ENCODE peak calls at places on chromosomes 4 and X, in nine cellular contexts. R, I, Y, J, O, X, C, D and P are unnamed samples. For H3K27me3, the result is how much of the 10 kb centered on the place peaks cover.

GRCh38 chr4:81647388-81647787 is 175.7 kb upstream of the RASGEF1B start:
- DNase-seq in Y (no peak), J (no peak), D (no peak), I (no peak), R (peak), C (no peak), O (no peak), X (no peak), P (no peak)

GRCh38 chr4:37524267-37524666 is 161.9 kb downstream of the RELL1 start:
- DNase-seq in C (no peak), J (no peak), I (no peak), Y (no peak), O (no peak), R (peak), X (no peak), D (no peak), P (no peak)

GRCh38 chr4:48902266-48902665 is 4.3 kb downstream of the OCIAD2 start:
- DNase-seq in O (peak), X (no peak), R (no peak), I (no peak), Y (no peak), C (peak), D (no peak), J (no peak), P (peak)

GRCh38 chrX:138748480-138748879 is 37.0 kb upstream of the FGF13 start:
- DNase-seq in X (no peak), C (peak), O (no peak), J (no peak), R (peak), I (no peak), Y (no peak), D (peak), P (no peak)

GRCh38 chr4:67871867-67872266 is 11.9 kb downstream of the TMPRSS11D start:
- DNase-seq in J (no peak), X (no peak), D (peak), I (no peak), C (peak), Y (no peak), R (peak), O (peak), P (peak)

GRCh38 chr4:93825551-93826216 is 2.9 kb upstream of the ATOH1 start:
- DNase-seq in R (no peak), D (no peak), O (peak), Y (no peak), X (no peak), C (no peak), J (no peak), I (no peak), P (peak)

GRCh38 chr4:6180841-6181631 is 19.3 kb downstream of the JAKMIP1 start:
- DNase-seq in I (no peak), O (no peak), Y (no peak), C (no peak), R (no peak), J (no peak), X (no peak), D (no peak), P (no peak)

GRCh38 chr4:186770446-186771175 is 47.0 kb upstream of the FAT1 start:
- DNase-seq in D (no peak), R (no peak), O (peak), J (no peak), I (no peak), Y (peak), X (no peak), C (peak), P (peak)

GRCh38 chrX:72498782-72499181 is 73.9 kb downstream of the HDAC8 start:
- DNase-seq in J (no peak), R (peak), X (no peak), C (no peak), D (no peak), Y (no peak), O (no peak), I (no peak), P (no peak)

GRCh38 chrX:137290011-137290410 is 256.2 kb upstream of the GPR101 start:
- DNase-seq in Y (no peak), I (no peak), C (no peak), J (no peak), O (no peak), X (no peak), D (no peak), R (no peak), P (no peak)

GRCh38 chr4:184617611-184618196 is 31.5 kb downstream of the CASP3 start:
- DNase-seq in D (no peak), X (no peak), O (no peak), J (no peak), I (no peak), Y (no peak), C (no peak), R (peak), P (peak)

GRCh38 chr4:159777689-159778088 is 674.8 kb downstream of the RAPGEF2 start:
- DNase-seq in O (no peak), R (no peak), X (no peak), Y (no peak), C (no peak), I (no peak), J (no peak), D (no peak), P (no peak)

GRCh38 chr4:156547439-156547838 is 424.2 kb downstream of the PDGFC start:
- DNase-seq in C (peak), J (no peak), I (no peak), D (no peak), O (peak), Y (peak), R (no peak), X (no peak), P (peak)

GRCh38 chrX:49237060-49237459 is 1.8 kb downstream of the CCDC22 start:
- DNase-seq in X (no peak), Y (no peak), C (no peak), D (no peak), I (no peak), R (no peak), O (no peak), J (no peak), P (no peak)

GRCh38 chr4:155759372-155760252 is 791 bp downstream of the GUCY1B1 start:
- DNase-seq in C (peak), O (peak), R (peak), Y (no peak), J (no peak), I (peak), D (peak), X (peak), P (no peak)

GRCh38 chrX:24153175-24153795 is 3.8 kb downstream of the ZFX start:
- DNase-seq in D (peak), O (peak), J (no peak), Y (no peak), R (peak), C (no peak), X (no peak), I (no peak), P (no peak)

GRCh38 chrX:7542566-7542965 is 300.4 kb upstream of the VCX start:
- DNase-seq in R (no peak), O (no peak), D (no peak), I (no peak), C (no peak), Y (no peak), J (no peak), X (no peak), P (no peak)

GRCh38 chr4:16661813-16662212 is 236.6 kb downstream of the LDB2 start:
- DNase-seq in O (no peak), Y (no peak), I (no peak), C (no peak), J (no peak), X (no peak), R (peak), D (no peak), P (no peak)

GRCh38 chr4:128596844-128597243 is 212.7 kb upstream of the JADE1 start:
- DNase-seq in C (peak), O (no peak), J (no peak), Y (no peak), R (no peak), I (no peak), X (no peak), D (no peak), P (no peak)

GRCh38 chr4:11719879-11720278 is 291.2 kb upstream of the HS3ST1 start:
- DNase-seq in I (no peak), D (no peak), R (no peak), X (no peak), J (peak), O (no peak), C (no peak), Y (no peak), P (no peak)

GRCh38 chr4:81504685-81505598 is 33.2 kb upstream of the RASGEF1B start:
- DNase-seq in X (peak), O (no peak), J (peak), R (no peak), D (no peak), I (peak), Y (no peak), C (no peak), P (no peak)

GRCh38 chr4:20422398-20422797 is 170.7 kb downstream of the SLIT2 start:
- DNase-seq in Y (no peak), I (no peak), D (peak), C (peak), R (peak), X (peak), J (peak), O (peak), P (no peak)

GRCh38 chrX:129641941-129642340 is 12.8 kb downstream of the APLN start:
- DNase-seq in Y (no peak), J (no peak), D (no peak), C (peak), O (peak), I (no peak), X (no peak), R (no peak), P (no peak)

GRCh38 chrX:102723456-102723855 is 2.9 kb downstream of the GPRASP3 start:
- DNase-seq in D (no peak), O (peak), R (peak), I (no peak), Y (no peak), J (no peak), C (no peak), X (no peak), P (no peak)

DNA sequence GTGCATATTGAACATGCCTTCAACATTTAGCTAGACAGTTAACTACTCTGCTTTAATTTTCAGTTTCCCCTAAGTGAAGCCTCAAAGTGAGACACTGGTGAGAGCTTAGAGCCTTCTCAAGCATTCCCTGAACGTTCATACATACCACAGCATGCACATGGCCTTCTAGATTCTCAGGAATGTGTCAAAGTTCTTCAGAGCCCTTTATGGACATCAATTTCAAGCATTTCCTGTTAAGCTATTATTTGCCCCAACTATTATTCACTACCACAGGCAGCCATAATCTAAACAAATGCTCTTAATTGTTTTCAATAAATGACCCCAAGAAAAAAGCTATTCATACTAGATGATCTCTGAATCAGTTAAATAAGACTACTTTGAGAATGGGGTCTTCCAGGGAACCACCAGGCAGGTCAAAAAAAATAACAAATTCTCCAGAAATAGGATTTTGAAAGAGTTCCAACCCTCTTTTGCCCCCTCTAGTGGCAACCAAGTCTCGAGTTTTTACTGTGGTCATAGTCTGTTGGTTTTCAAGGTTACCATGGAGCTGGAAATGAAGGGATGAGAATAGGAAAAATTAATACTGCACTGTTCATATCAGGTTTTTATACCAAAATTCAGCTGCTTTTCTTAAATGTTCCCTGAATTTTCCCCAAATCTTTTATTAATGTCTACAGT is 235.4 kb downstream of the RAB28 start:
- DNase-seq in C (peak), R (peak), O (no peak), J (no peak), D (no peak), I (no peak), X (no peak), Y (no peak), P (no peak)
- H3K27me3 ChIP-seq in C (under half), R (under half), O (under half), J (under half), D (under half), I (under half), X (under half), Y (under half), P (under half)

GRCh38 chr4:13541720-13542576 is 2.4 kb downstream of the NKX3-2 start:
- DNase-seq in C (no peak), Y (no peak), D (no peak), R (peak), I (no peak), O (no peak), X (no peak), J (peak), P (peak)

GRCh38 chr4:13540446-13541175 is 3.7 kb downstream of the NKX3-2 start:
- DNase-seq in R (no peak), I (no peak), J (no peak), O (no peak), X (no peak), D (no peak), Y (no peak), C (no peak), P (no peak)

GRCh38 chr4:13539721-13540445 is 4.4 kb downstream of the NKX3-2 start:
- DNase-seq in Y (no peak), R (peak), O (no peak), I (no peak), C (no peak), X (no peak), J (no peak), D (no peak), P (no peak)

GRCh38 chr4:13542577-13543042 is 1.7 kb downstream of the NKX3-2 start:
- DNase-seq in Y (no peak), C (no peak), I (no peak), D (no peak), O (no peak), X (no peak), R (no peak), J (no peak), P (no peak)

GRCh38 chr4:13541176-13541604 is 3.1 kb downstream of the NKX3-2 start:
- DNase-seq in O (no peak), C (no peak), D (no peak), J (no peak), Y (no peak), I (no peak), X (no peak), R (no peak), P (no peak)
- H3K27me3 ChIP-seq in O (half or more), C (half or more), D (half or more), J (half or more), Y (half or more), I (half or more), X (under half), R (half or more), P (half or more)

DNA sequence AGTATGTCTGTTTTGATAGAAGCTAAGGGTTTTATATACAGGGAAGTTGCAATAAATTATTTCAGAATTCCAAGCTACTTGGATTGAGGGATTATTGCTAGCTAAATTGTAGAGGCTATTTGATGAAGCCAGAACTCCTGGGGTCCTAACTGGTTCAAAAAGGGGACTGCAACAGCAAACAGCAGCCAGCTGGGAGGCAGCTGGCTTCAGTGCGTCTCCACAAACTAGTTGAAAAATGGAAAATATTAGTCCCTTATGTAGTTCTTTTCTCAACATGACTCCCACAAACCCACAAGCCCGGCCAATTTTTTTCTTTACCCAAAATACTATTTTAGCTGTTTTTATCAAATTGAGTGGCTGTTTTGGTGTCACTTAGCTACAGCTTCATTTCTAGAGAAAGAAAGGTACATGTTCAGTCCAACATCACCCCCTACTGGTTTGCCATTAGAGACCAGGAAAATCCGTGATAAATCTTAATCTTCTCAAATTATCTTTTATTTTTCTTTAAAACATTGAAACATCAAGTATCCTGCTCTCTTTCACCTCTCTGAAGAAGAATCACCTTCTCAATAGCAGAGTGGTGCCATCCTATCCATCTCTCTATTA is 97.2 kb downstream of the GUCY2F start:
- DNase-seq in X (no peak), D (peak), O (no peak), R (peak), C (peak), Y (no peak), I (no peak), J (no peak), P (no peak)
- H3K27me3 ChIP-seq in X (under half), D (under half), O (under half), R (under half), C (under half), Y (under half), I (under half), J (under half), P (under half)

GRCh38 chrX:153372949-153373348 is 28.2 kb downstream of the PNMA6E start:
- DNase-seq in I (no peak), J (no peak), D (no peak), R (no peak), Y (no peak), C (no peak), X (no peak), O (no peak), P (no peak)

GRCh38 chrX:153366878-153367538 is 33.1 kb downstream of the ZNF275 start:
- DNase-seq in J (no peak), C (no peak), D (no peak), I (no peak), Y (no peak), O (no peak), X (no peak), R (no peak), P (no peak)

GRCh38 chrX:153374426-153374825 is 26.7 kb downstream of the PNMA6E start:
- DNase-seq in O (no peak), C (no peak), J (no peak), Y (no peak), D (no peak), X (no peak), R (no peak), I (no peak), P (no peak)

GRCh38 chrX:153370293-153371055 is 30.7 kb downstream of the PNMA6E start:
- DNase-seq in D (no peak), R (no peak), X (no peak), O (no peak), I (no peak), C (peak), Y (no peak), J (no peak), P (no peak)

GRCh38 chrX:153371256-153371655 is 29.9 kb downstream of the PNMA6E start:
- DNase-seq in R (no peak), C (no peak), O (no peak), X (no peak), J (no peak), Y (no peak), I (no peak), D (no peak), P (no peak)
- H3K27me3 ChIP-seq in R (under half), C (under half), O (under half), X (under half), J (under half), Y (under half), I (under half), D (under half), P (under half)

GRCh38 chr4:13910556-13910955 is 283.0 kb upstream of the BOD1L1 start:
- DNase-seq in X (no peak), J (no peak), D (no peak), I (no peak), O (no peak), R (no peak), C (no peak), Y (no peak), P (no peak)

GRCh38 chr4:13911256-13911655 is 283.7 kb upstream of the BOD1L1 start:
- DNase-seq in X (no peak), D (no peak), J (no peak), Y (no peak), C (no peak), I (no peak), O (no peak), R (no peak), P (no peak)

GRCh38 chr4:13917010-13917409 is 289.5 kb upstream of the BOD1L1 start:
- DNase-seq in I (no peak), O (peak), D (no peak), Y (peak), C (peak), X (no peak), R (no peak), J (no peak), P (peak)

GRCh38 chr4:13912436-13912835 is 284.9 kb upstream of the BOD1L1 start:
- DNase-seq in J (no peak), O (no peak), X (no peak), R (peak), D (no peak), Y (no peak), C (peak), I (no peak), P (no peak)

DNA sequence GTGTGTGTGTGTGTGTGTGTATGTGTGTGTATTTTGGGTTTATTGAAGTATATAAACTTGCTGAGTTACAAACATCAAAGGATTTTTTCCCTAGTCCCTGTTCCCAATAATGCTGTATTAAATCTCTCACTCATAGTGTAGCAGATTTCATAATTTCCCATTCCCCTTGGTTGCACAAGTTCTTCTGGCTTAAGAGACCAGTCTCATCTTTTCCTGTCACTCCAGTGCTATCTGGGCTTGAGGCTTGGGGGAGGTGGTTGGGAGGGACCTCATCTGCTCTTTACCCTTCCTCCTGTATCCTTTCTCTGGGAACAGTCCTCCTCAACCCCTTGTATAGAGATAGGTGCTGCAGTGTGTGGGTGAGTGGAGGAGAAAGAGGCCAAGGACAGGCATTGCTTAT is 285.4 kb upstream of the BOD1L1 start:
- DNase-seq in X (no peak), Y (no peak), J (no peak), R (no peak), D (no peak), C (peak), I (no peak), O (no peak), P (no peak)
- H3K27me3 ChIP-seq in X (under half), Y (under half), J (under half), R (under half), D (under half), C (under half), I (under half), O (under half), P (under half)

GRCh38 chr4:30717208-30718020 is 2.8 kb upstream of the PCDH7 start:
- DNase-seq in O (peak), J (peak), Y (no peak), D (peak), R (peak), C (peak), X (peak), I (peak), P (no peak)

GRCh38 chr4:30719363-30720020 is 677 bp upstream of the PCDH7 start:
- DNase-seq in R (peak), I (peak), C (peak), D (peak), X (peak), J (peak), Y (no peak), O (peak), P (no peak)

GRCh38 chr4:30720021-30720655 is at the start of gene PCDH7:
- DNase-seq in O (peak), R (peak), Y (no peak), I (peak), C (peak), D (peak), X (peak), J (peak), P (peak)

GRCh38 chr4:30718021-30718888 is 1.9 kb upstream of the PCDH7 start:
- DNase-seq in J (peak), C (peak), O (peak), R (peak), Y (no peak), D (peak), X (peak), I (peak), P (no peak)

DNA sequence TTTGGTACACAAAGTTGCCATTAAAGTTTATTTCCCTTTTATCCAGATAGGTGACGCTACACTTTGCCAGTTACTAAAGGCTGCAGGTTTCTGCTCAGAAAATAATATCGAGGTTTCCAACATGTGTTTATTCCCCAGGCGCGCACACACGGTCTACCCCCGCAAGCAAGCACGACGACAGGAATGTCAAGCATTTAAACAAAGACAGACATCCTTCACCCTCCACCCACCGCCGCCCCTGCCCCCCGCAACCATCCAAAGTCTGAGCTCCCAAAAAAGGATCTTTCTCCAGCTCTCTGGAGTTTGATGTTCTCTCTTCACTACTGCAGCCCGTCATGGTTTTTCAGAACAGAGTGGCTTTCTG is 1.3 kb upstream of the PCDH7 start:
- DNase-seq in Y (no peak), C (peak), X (no peak), O (peak), D (peak), R (peak), J (no peak), I (no peak), P (peak)
- H3K27me3 ChIP-seq in Y (under half), C (under half), X (under half), O (under half), D (under half), R (under half), J (under half), I (half or more), P (under half)